ENCODE peak calls at places on chromosomes 13 and 19, in eight cellular contexts. One of them, this sample, is unnamed.

GRCh38 chr19:50651174-50651573 is 1.9 kb downstream of the C19orf81 start:
- DNase-seq in GM03348: no peak
- DNase-seq in foreskin fibroblast: no peak
- DNase-seq in D341Med: no peak
- DNase-seq in H9: no peak
- DNase-seq in stimulated activated CD8-positive, alpha-beta memory T cell treated with anti-CD3 and anti-CD28 coated beads, Interleukin-12 subunit alpha, Interleukin-12 subunit beta, amount 100 ng/mL, for 4 hours: no peak
- DNase-seq in T follicular helper cell: no peak
- DNase-seq in T-helper 17 cell: no peak
- DNase-seq in this sample: no peak

GRCh38 chr13:110746443-110746842 is 32.9 kb downstream of the ING1 start:
- DNase-seq in T follicular helper cell: no peak
- DNase-seq in GM03348: no peak
- DNase-seq in foreskin fibroblast: no peak
- DNase-seq in stimulated activated CD8-positive, alpha-beta memory T cell treated with anti-CD3 and anti-CD28 coated beads, Interleukin-12 subunit alpha, Interleukin-12 subunit beta, amount 100 ng/mL, for 4 hours: no peak
- DNase-seq in T-helper 17 cell: no peak
- DNase-seq in H9: no peak
- DNase-seq in D341Med: no peak
- DNase-seq in this sample: no peak

GRCh38 chr13:21529102-21529893 is 70.2 kb upstream of the ZDHHC20 start:
- DNase-seq in GM03348: no peak
- DNase-seq in D341Med: no peak
- DNase-seq in H9: no peak
- DNase-seq in stimulated activated CD8-positive, alpha-beta memory T cell treated with anti-CD3 and anti-CD28 coated beads, Interleukin-12 subunit alpha, Interleukin-12 subunit beta, amount 100 ng/mL, for 4 hours: no peak
- DNase-seq in T follicular helper cell: no peak
- DNase-seq in foreskin fibroblast: no peak
- DNase-seq in T-helper 17 cell: no peak
- DNase-seq in this sample: no peak

GRCh38 chr13:36029171-36029570 is 102.0 kb downstream of the DCLK1 start:
- DNase-seq in stimulated activated CD8-positive, alpha-beta memory T cell treated with anti-CD3 and anti-CD28 coated beads, Interleukin-12 subunit alpha, Interleukin-12 subunit beta, amount 100 ng/mL, for 4 hours: no peak
- DNase-seq in foreskin fibroblast: no peak
- DNase-seq in D341Med: no peak
- DNase-seq in GM03348: no peak
- DNase-seq in T-helper 17 cell: no peak
- DNase-seq in H9: no peak
- DNase-seq in T follicular helper cell: no peak
- DNase-seq in this sample: no peak

GRCh38 chr13:52830946-52831345 is 17.5 kb downstream of the PCDH8 start:
- DNase-seq in GM03348: no peak
- DNase-seq in foreskin fibroblast: no peak
- DNase-seq in T follicular helper cell: no peak
- DNase-seq in stimulated activated CD8-positive, alpha-beta memory T cell treated with anti-CD3 and anti-CD28 coated beads, Interleukin-12 subunit alpha, Interleukin-12 subunit beta, amount 100 ng/mL, for 4 hours: no peak
- DNase-seq in D341Med: no peak
- DNase-seq in H9: no peak
- DNase-seq in T-helper 17 cell: no peak
- DNase-seq in this sample: no peak

GRCh38 chr19:40689339-40690049 is 957 bp downstream of the NUMBL start:
- DNase-seq in H9: no peak
- DNase-seq in D341Med: no peak
- DNase-seq in foreskin fibroblast: no peak
- DNase-seq in T follicular helper cell: no peak
- DNase-seq in T-helper 17 cell: no peak
- DNase-seq in stimulated activated CD8-positive, alpha-beta memory T cell treated with anti-CD3 and anti-CD28 coated beads, Interleukin-12 subunit alpha, Interleukin-12 subunit beta, amount 100 ng/mL, for 4 hours: no peak
- DNase-seq in GM03348: peak; percentile 47
- DNase-seq in this sample: peak; percentile 42

GRCh38 chr19:2394054-2394668 is 33.2 kb downstream of the TIMM13 start:
- DNase-seq in T-helper 17 cell: no peak
- DNase-seq in foreskin fibroblast: no peak
- DNase-seq in stimulated activated CD8-positive, alpha-beta memory T cell treated with anti-CD3 and anti-CD28 coated beads, Interleukin-12 subunit alpha, Interleukin-12 subunit beta, amount 100 ng/mL, for 4 hours: no peak
- DNase-seq in H9: no peak
- DNase-seq in GM03348: no peak
- DNase-seq in D341Med: no peak
- DNase-seq in T follicular helper cell: no peak
- DNase-seq in this sample: no peak

GRCh38 chr19:13103961-13104847 is 1.5 kb upstream of the LYL1 start:
- DNase-seq in GM03348: no peak
- DNase-seq in foreskin fibroblast: no peak
- DNase-seq in D341Med: peak; percentile 79
- DNase-seq in stimulated activated CD8-positive, alpha-beta memory T cell treated with anti-CD3 and anti-CD28 coated beads, Interleukin-12 subunit alpha, Interleukin-12 subunit beta, amount 100 ng/mL, for 4 hours: no peak
- DNase-seq in T-helper 17 cell: peak; percentile 48
- DNase-seq in H9: peak; percentile 69
- DNase-seq in T follicular helper cell: no peak
- DNase-seq in this sample: no peak